ENCODE peak calls at places on chromosomes 6 and 20, in ten cellular contexts. One of them, this sample, is unnamed.

GRCh38 chr6:118252474-118252873 is 295.6 kb upstream of the PLN start:
- DNase-seq in hepatocyte: no peak
- DNase-seq in H9: no peak
- DNase-seq in astrocyte: no peak
- DNase-seq in HCT116: no peak
- DNase-seq in neuronal stem cell: no peak
- DNase-seq in fibroblast of lung: no peak
- DNase-seq in GM23248: no peak
- DNase-seq in mesenchymal stem cell: no peak
- DNase-seq in neural progenitor cell: no peak
- DNase-seq in this sample: no peak

GRCh38 chr20:31476313-31476623 is 1.2 kb downstream of the REM1 start:
- DNase-seq in mesenchymal stem cell: no peak
- DNase-seq in HCT116: no peak
- DNase-seq in astrocyte: no peak
- DNase-seq in hepatocyte: no peak
- DNase-seq in neural progenitor cell: no peak
- DNase-seq in fibroblast of lung: no peak
- DNase-seq in H9: no peak
- DNase-seq in GM23248: no peak
- DNase-seq in neuronal stem cell: no peak
- DNase-seq in this sample: no peak

GRCh38 chr20:45060341-45060740 is 40.6 kb downstream of the KCNS1 start:
- DNase-seq in HCT116: no peak
- DNase-seq in fibroblast of lung: no peak
- DNase-seq in H9: no peak
- DNase-seq in GM23248: no peak
- DNase-seq in mesenchymal stem cell: no peak
- DNase-seq in astrocyte: no peak
- DNase-seq in neural progenitor cell: no peak
- DNase-seq in neuronal stem cell: no peak
- DNase-seq in hepatocyte: no peak
- DNase-seq in this sample: no peak

GRCh38 chr6:148999921-149000589 is 253.2 kb downstream of the UST start:
- DNase-seq in hepatocyte: no peak
- DNase-seq in GM23248: peak; percentile 91
- DNase-seq in fibroblast of lung: peak; percentile 88
- DNase-seq in neuronal stem cell: no peak
- DNase-seq in neural progenitor cell: no peak
- DNase-seq in astrocyte: peak; percentile 85
- DNase-seq in HCT116: no peak
- DNase-seq in mesenchymal stem cell: peak; percentile 93
- DNase-seq in H9: no peak
- DNase-seq in this sample: no peak

GRCh38 chr6:105459884-105460283 is 57.0 kb upstream of the PREP start:
- DNase-seq in neural progenitor cell: no peak
- DNase-seq in hepatocyte: no peak
- DNase-seq in GM23248: peak; percentile 67
- DNase-seq in HCT116: no peak
- DNase-seq in fibroblast of lung: no peak
- DNase-seq in neuronal stem cell: no peak
- DNase-seq in H9: no peak
- DNase-seq in mesenchymal stem cell: no peak
- DNase-seq in astrocyte: peak; percentile 64
- DNase-seq in this sample: no peak

GRCh38 chr20:3887870-3888614 is 1.1 kb upstream of the PANK2 start:
- DNase-seq in HCT116: peak; percentile 26
- DNase-seq in neuronal stem cell: no peak
- DNase-seq in fibroblast of lung: peak; percentile 37
- DNase-seq in astrocyte: peak; percentile 42
- DNase-seq in GM23248: peak; percentile 71
- DNase-seq in mesenchymal stem cell: no peak
- DNase-seq in H9: no peak
- DNase-seq in neural progenitor cell: peak; percentile 28
- DNase-seq in hepatocyte: no peak
- DNase-seq in this sample: no peak

GRCh38 chr20:48601798-48602197 is 226.0 kb downstream of the PREX1 start:
- DNase-seq in mesenchymal stem cell: no peak
- DNase-seq in HCT116: no peak
- DNase-seq in neural progenitor cell: no peak
- DNase-seq in neuronal stem cell: no peak
- DNase-seq in GM23248: no peak
- DNase-seq in hepatocyte: no peak
- DNase-seq in fibroblast of lung: no peak
- DNase-seq in astrocyte: no peak
- DNase-seq in H9: no peak
- DNase-seq in this sample: no peak

GRCh38 chr6:116307633-116308032 is 27.9 kb upstream of the TSPYL1 start:
- DNase-seq in H9: no peak
- DNase-seq in HCT116: no peak
- DNase-seq in neural progenitor cell: no peak
- DNase-seq in fibroblast of lung: no peak
- DNase-seq in mesenchymal stem cell: no peak
- DNase-seq in hepatocyte: no peak
- DNase-seq in astrocyte: no peak
- DNase-seq in GM23248: no peak
- DNase-seq in neuronal stem cell: no peak
- DNase-seq in this sample: no peak

GRCh38 chr6:21987501-21987957 is 309.3 kb downstream of the PRL start:
- DNase-seq in neuronal stem cell: no peak
- DNase-seq in HCT116: peak; percentile 58
- DNase-seq in mesenchymal stem cell: peak; percentile 94
- DNase-seq in fibroblast of lung: peak; percentile 96
- DNase-seq in hepatocyte: peak; percentile 90
- DNase-seq in GM23248: peak; percentile 75
- DNase-seq in neural progenitor cell: peak; percentile 29
- DNase-seq in astrocyte: peak; percentile 96
- DNase-seq in H9: no peak
- DNase-seq in this sample: peak; percentile 83

GRCh38 chr6:114997813-114998292 is 655.0 kb upstream of the HS3ST5 start:
- DNase-seq in neuronal stem cell: no peak
- DNase-seq in GM23248: no peak
- DNase-seq in astrocyte: no peak
- DNase-seq in hepatocyte: no peak
- DNase-seq in mesenchymal stem cell: peak; percentile 14
- DNase-seq in neural progenitor cell: no peak
- DNase-seq in fibroblast of lung: no peak
- DNase-seq in HCT116: no peak
- DNase-seq in H9: no peak
- DNase-seq in this sample: no peak

GRCh38 chr6:146545608-146546007 is 2.0 kb downstream of the RAB32 start:
- DNase-seq in astrocyte: peak; percentile 83
- DNase-seq in neural progenitor cell: no peak
- DNase-seq in HCT116: no peak
- DNase-seq in hepatocyte: peak; percentile 17
- DNase-seq in GM23248: peak; percentile 77
- DNase-seq in H9: no peak
- DNase-seq in neuronal stem cell: no peak
- DNase-seq in fibroblast of lung: peak; percentile 49
- DNase-seq in mesenchymal stem cell: peak; percentile 72
- DNase-seq in this sample: peak; percentile 35
- H3K4me2 ChIP-seq in astrocyte: peak overlapping the region; percentile 93
- H3K4me2 ChIP-seq in neural progenitor cell: no peak overlapping the region
- H3K4me2 ChIP-seq in HCT116: no peak overlapping the region
- H3K4me2 ChIP-seq in hepatocyte: peak overlapping the region; percentile 83
- H3K4me2 ChIP-seq in GM23248: peak overlapping the region; percentile 98
- H3K4me2 ChIP-seq in H9: no peak overlapping the region
- H3K4me2 ChIP-seq in neuronal stem cell: no peak overlapping the region
- H3K4me2 ChIP-seq in fibroblast of lung: peak overlapping the region; percentile 96
- H3K4me2 ChIP-seq in mesenchymal stem cell: peak overlapping the region; percentile 86
- H3K4me2 ChIP-seq in this sample: peak overlapping the region; percentile 6

GRCh38 chr20:10314198-10314597 is 95.6 kb downstream of the SNAP25 start:
- DNase-seq in astrocyte: peak; percentile 74
- DNase-seq in neural progenitor cell: peak; percentile 13
- DNase-seq in neuronal stem cell: no peak
- DNase-seq in GM23248: peak; percentile 42
- DNase-seq in mesenchymal stem cell: peak; percentile 59
- DNase-seq in fibroblast of lung: peak; percentile 88
- DNase-seq in HCT116: no peak
- DNase-seq in hepatocyte: no peak
- DNase-seq in H9: no peak
- DNase-seq in this sample: peak; percentile 21
- H3K27me3 ChIP-seq in astrocyte: no peaks in the 10 kb centered on the region
- H3K27me3 ChIP-seq in neural progenitor cell: no peaks in the 10 kb centered on the region
- H3K27me3 ChIP-seq in neuronal stem cell: no peaks in the 10 kb centered on the region
- H3K27me3 ChIP-seq in GM23248: peaks cover 41% of the 10 kb centered on the region
- H3K27me3 ChIP-seq in mesenchymal stem cell: no peaks in the 10 kb centered on the region
- H3K27me3 ChIP-seq in fibroblast of lung: no peaks in the 10 kb centered on the region
- H3K27me3 ChIP-seq in HCT116: peaks cover 31% of the 10 kb centered on the region
- H3K27me3 ChIP-seq in hepatocyte: no peaks in the 10 kb centered on the region
- H3K27me3 ChIP-seq in H9: no peaks in the 10 kb centered on the region
- H3K27me3 ChIP-seq in this sample: no peaks in the 10 kb centered on the region

GRCh38 chr6:81939774-81940165 is 187.3 kb upstream of the TENT5A start:
- DNase-seq in fibroblast of lung: no peak
- DNase-seq in hepatocyte: no peak
- DNase-seq in GM23248: peak; percentile 21
- DNase-seq in mesenchymal stem cell: no peak
- DNase-seq in H9: no peak
- DNase-seq in neural progenitor cell: no peak
- DNase-seq in astrocyte: peak; percentile 22
- DNase-seq in neuronal stem cell: no peak
- DNase-seq in HCT116: no peak
- DNase-seq in this sample: peak; percentile 22

GRCh38 chr6:81940451-81940850 is 188.0 kb upstream of the TENT5A start:
- DNase-seq in neuronal stem cell: no peak
- DNase-seq in H9: no peak
- DNase-seq in mesenchymal stem cell: no peak
- DNase-seq in astrocyte: peak; percentile 58
- DNase-seq in GM23248: no peak
- DNase-seq in hepatocyte: no peak
- DNase-seq in neural progenitor cell: no peak
- DNase-seq in HCT116: no peak
- DNase-seq in fibroblast of lung: no peak
- DNase-seq in this sample: no peak

GRCh38 chr6:81937296-81937937 is 184.9 kb upstream of the TENT5A start:
- DNase-seq in mesenchymal stem cell: peak; percentile 61
- DNase-seq in fibroblast of lung: peak; percentile 39
- DNase-seq in H9: no peak
- DNase-seq in astrocyte: peak; percentile 60
- DNase-seq in neural progenitor cell: no peak
- DNase-seq in HCT116: peak; percentile 50
- DNase-seq in neuronal stem cell: no peak
- DNase-seq in hepatocyte: peak; percentile 16
- DNase-seq in GM23248: peak; percentile 72
- DNase-seq in this sample: no peak

GRCh38 chr6:81938991-81939773 is 186.7 kb upstream of the TENT5A start:
- DNase-seq in hepatocyte: no peak
- DNase-seq in fibroblast of lung: peak; percentile 80
- DNase-seq in HCT116: peak; percentile 29
- DNase-seq in mesenchymal stem cell: peak; percentile 21
- DNase-seq in neural progenitor cell: no peak
- DNase-seq in astrocyte: peak; percentile 93
- DNase-seq in GM23248: peak; percentile 75
- DNase-seq in neuronal stem cell: no peak
- DNase-seq in H9: no peak
- DNase-seq in this sample: peak; percentile 75

GRCh38 chr6:81938014-81938761 is 185.7 kb upstream of the TENT5A start:
- DNase-seq in HCT116: peak; percentile 96
- DNase-seq in hepatocyte: peak; percentile 85
- DNase-seq in H9: no peak
- DNase-seq in neuronal stem cell: no peak
- DNase-seq in fibroblast of lung: peak; percentile 88
- DNase-seq in GM23248: peak; percentile 92
- DNase-seq in neural progenitor cell: no peak
- DNase-seq in mesenchymal stem cell: peak; percentile 81
- DNase-seq in astrocyte: peak; percentile 99
- DNase-seq in this sample: peak; percentile 88
- H3K4me2 ChIP-seq in HCT116: peak overlapping the region; percentile 64
- H3K4me2 ChIP-seq in hepatocyte: peak overlapping the region; percentile 48
- H3K4me2 ChIP-seq in H9: no peak overlapping the region
- H3K4me2 ChIP-seq in neuronal stem cell: no peak overlapping the region
- H3K4me2 ChIP-seq in fibroblast of lung: peak overlapping the region; percentile 10
- H3K4me2 ChIP-seq in GM23248: peak overlapping the region; percentile 52
- H3K4me2 ChIP-seq in neural progenitor cell: no peak overlapping the region
- H3K4me2 ChIP-seq in mesenchymal stem cell: no peak overlapping the region
- H3K4me2 ChIP-seq in astrocyte: peak overlapping the region; percentile 56
- H3K4me2 ChIP-seq in this sample: no peak overlapping the region

GRCh38 chr20:22582960-22583772 is 1.2 kb downstream of the FOXA2 start:
- DNase-seq in neural progenitor cell: peak; percentile 66
- DNase-seq in H9: peak; percentile 52
- DNase-seq in HCT116: no peak
- DNase-seq in astrocyte: no peak
- DNase-seq in mesenchymal stem cell: no peak
- DNase-seq in neuronal stem cell: no peak
- DNase-seq in GM23248: peak; percentile 17
- DNase-seq in fibroblast of lung: no peak
- DNase-seq in hepatocyte: peak; percentile 62
- DNase-seq in this sample: no peak

GRCh38 chr20:22585786-22586493 is 1.6 kb upstream of the FOXA2 start:
- DNase-seq in fibroblast of lung: no peak
- DNase-seq in neural progenitor cell: no peak
- DNase-seq in GM23248: no peak
- DNase-seq in neuronal stem cell: no peak
- DNase-seq in HCT116: no peak
- DNase-seq in hepatocyte: no peak
- DNase-seq in mesenchymal stem cell: no peak
- DNase-seq in H9: no peak
- DNase-seq in astrocyte: no peak
- DNase-seq in this sample: no peak

GRCh38 chr20:22583773-22584629 is at the start of gene FOXA2:
- DNase-seq in neuronal stem cell: no peak
- DNase-seq in HCT116: no peak
- DNase-seq in neural progenitor cell: peak; percentile 61
- DNase-seq in astrocyte: no peak
- DNase-seq in GM23248: no peak
- DNase-seq in mesenchymal stem cell: no peak
- DNase-seq in hepatocyte: peak; percentile 87
- DNase-seq in H9: peak; percentile 75
- DNase-seq in fibroblast of lung: no peak
- DNase-seq in this sample: peak; percentile 90

GRCh38 chr20:22584922-22585785 is 782 bp upstream of the FOXA2 start:
- DNase-seq in neuronal stem cell: no peak
- DNase-seq in GM23248: no peak
- DNase-seq in H9: peak; percentile 55
- DNase-seq in astrocyte: no peak
- DNase-seq in HCT116: no peak
- DNase-seq in hepatocyte: peak; percentile 73
- DNase-seq in neural progenitor cell: peak; percentile 68
- DNase-seq in fibroblast of lung: no peak
- DNase-seq in mesenchymal stem cell: no peak
- DNase-seq in this sample: peak; percentile 63

GRCh38 chr20:22584630-22584921 is 204 bp upstream of the FOXA2 start:
- DNase-seq in neural progenitor cell: peak; percentile 39
- DNase-seq in GM23248: no peak
- DNase-seq in astrocyte: no peak
- DNase-seq in fibroblast of lung: no peak
- DNase-seq in HCT116: no peak
- DNase-seq in H9: peak; percentile 83
- DNase-seq in neuronal stem cell: no peak
- DNase-seq in mesenchymal stem cell: no peak
- DNase-seq in hepatocyte: peak; percentile 84
- DNase-seq in this sample: peak; percentile 84
- H3K27me3 ChIP-seq in neural progenitor cell: peaks cover 100% of the 10 kb centered on the region
- H3K27me3 ChIP-seq in GM23248: peaks cover 86% of the 10 kb centered on the region
- H3K27me3 ChIP-seq in astrocyte: peaks cover 65% of the 10 kb centered on the region
- H3K27me3 ChIP-seq in fibroblast of lung: peaks cover 46% of the 10 kb centered on the region
- H3K27me3 ChIP-seq in HCT116: peaks cover 6% of the 10 kb centered on the region
- H3K27me3 ChIP-seq in H9: peaks cover 81% of the 10 kb centered on the region
- H3K27me3 ChIP-seq in neuronal stem cell: peaks cover 90% of the 10 kb centered on the region
- H3K27me3 ChIP-seq in mesenchymal stem cell: peaks cover 90% of the 10 kb centered on the region
- H3K27me3 ChIP-seq in hepatocyte: peaks cover 95% of the 10 kb centered on the region
- H3K27me3 ChIP-seq in this sample: peaks cover 61% of the 10 kb centered on the region

GRCh38 chr6:43226192-43226851 is 3.0 kb downstream of the DNPH1 start:
- DNase-seq in GM23248: no peak
- DNase-seq in astrocyte: no peak
- DNase-seq in fibroblast of lung: no peak
- DNase-seq in hepatocyte: no peak
- DNase-seq in H9: no peak
- DNase-seq in neural progenitor cell: no peak
- DNase-seq in HCT116: no peak
- DNase-seq in mesenchymal stem cell: no peak
- DNase-seq in neuronal stem cell: no peak
- DNase-seq in this sample: no peak
- H3K4me2 ChIP-seq in GM23248: no peak overlapping the region
- H3K4me2 ChIP-seq in astrocyte: no peak overlapping the region
- H3K4me2 ChIP-seq in fibroblast of lung: no peak overlapping the region
- H3K4me2 ChIP-seq in hepatocyte: no peak overlapping the region
- H3K4me2 ChIP-seq in H9: no peak overlapping the region
- H3K4me2 ChIP-seq in neural progenitor cell: no peak overlapping the region
- H3K4me2 ChIP-seq in HCT116: no peak overlapping the region
- H3K4me2 ChIP-seq in mesenchymal stem cell: no peak overlapping the region
- H3K4me2 ChIP-seq in neuronal stem cell: no peak overlapping the region
- H3K4me2 ChIP-seq in this sample: no peak overlapping the region

This sample was measured in mesendoderm.